ENCODE peak calls at places on chromosomes 1 and 21, in eight cellular contexts. One of them, this sample, is unnamed.

GRCh38 chr21:25385912-25386474 is 221.3 kb downstream of the MRPL39 start:
- DNase-seq in fibroblast of the aortic adventitia: peak
- DNase-seq in cardiac fibroblast: peak
- DNase-seq in stimulated activated CD8-positive, alpha-beta memory T cell treated with anti-CD3 and anti-CD28 coated beads, Interleukin-4, amount 100 ng/mL, for 4 hours: no peak
- DNase-seq in transverse colon: no peak
- DNase-seq in HFFc6: peak
- DNase-seq in activated CD4-positive, alpha-beta T cell treated with anti-CD3 and anti-CD28 coated beads, Interleukin-2, amount 50 U/mL, for 24 hours: no peak
- DNase-seq in brain microvascular endothelial cell: no peak
- DNase-seq in this sample: peak

GRCh38 chr1:54109131-54110105 is 43.4 kb downstream of the CDCP2 start:
- DNase-seq in fibroblast of the aortic adventitia: no peak
- DNase-seq in cardiac fibroblast: no peak
- DNase-seq in stimulated activated CD8-positive, alpha-beta memory T cell treated with anti-CD3 and anti-CD28 coated beads, Interleukin-4, amount 100 ng/mL, for 4 hours: no peak
- DNase-seq in transverse colon: no peak
- DNase-seq in HFFc6: no peak
- DNase-seq in activated CD4-positive, alpha-beta T cell treated with anti-CD3 and anti-CD28 coated beads, Interleukin-2, amount 50 U/mL, for 24 hours: no peak
- DNase-seq in brain microvascular endothelial cell: no peak
- DNase-seq in this sample: peak

GRCh38 chr1:208223136-208223535 is 21.0 kb downstream of the PLXNA2 start:
- DNase-seq in fibroblast of the aortic adventitia: no peak
- DNase-seq in cardiac fibroblast: no peak
- DNase-seq in stimulated activated CD8-positive, alpha-beta memory T cell treated with anti-CD3 and anti-CD28 coated beads, Interleukin-4, amount 100 ng/mL, for 4 hours: no peak
- DNase-seq in transverse colon: no peak
- DNase-seq in HFFc6: no peak
- DNase-seq in activated CD4-positive, alpha-beta T cell treated with anti-CD3 and anti-CD28 coated beads, Interleukin-2, amount 50 U/mL, for 24 hours: no peak
- DNase-seq in brain microvascular endothelial cell: no peak
- DNase-seq in this sample: no peak

GRCh38 chr21:37874904-37875780 is 41.1 kb downstream of the KCNJ6 start:
- DNase-seq in fibroblast of the aortic adventitia: no peak
- DNase-seq in cardiac fibroblast: no peak
- DNase-seq in stimulated activated CD8-positive, alpha-beta memory T cell treated with anti-CD3 and anti-CD28 coated beads, Interleukin-4, amount 100 ng/mL, for 4 hours: no peak
- DNase-seq in transverse colon: no peak
- DNase-seq in HFFc6: no peak
- DNase-seq in activated CD4-positive, alpha-beta T cell treated with anti-CD3 and anti-CD28 coated beads, Interleukin-2, amount 50 U/mL, for 24 hours: no peak
- DNase-seq in brain microvascular endothelial cell: no peak
- DNase-seq in this sample: no peak

GRCh38 chr1:24117722-24118409 is 5.9 kb upstream of the MYOM3 start:
- DNase-seq in fibroblast of the aortic adventitia: peak
- DNase-seq in cardiac fibroblast: peak
- DNase-seq in stimulated activated CD8-positive, alpha-beta memory T cell treated with anti-CD3 and anti-CD28 coated beads, Interleukin-4, amount 100 ng/mL, for 4 hours: no peak
- DNase-seq in transverse colon: peak
- DNase-seq in HFFc6: peak
- DNase-seq in activated CD4-positive, alpha-beta T cell treated with anti-CD3 and anti-CD28 coated beads, Interleukin-2, amount 50 U/mL, for 24 hours: no peak
- DNase-seq in brain microvascular endothelial cell: peak
- DNase-seq in this sample: peak

GRCh38 chr1:147095691-147096090 is 76.6 kb downstream of the PRKAB2 start:
- DNase-seq in fibroblast of the aortic adventitia: no peak
- DNase-seq in cardiac fibroblast: no peak
- DNase-seq in stimulated activated CD8-positive, alpha-beta memory T cell treated with anti-CD3 and anti-CD28 coated beads, Interleukin-4, amount 100 ng/mL, for 4 hours: no peak
- DNase-seq in transverse colon: no peak
- DNase-seq in HFFc6: no peak
- DNase-seq in activated CD4-positive, alpha-beta T cell treated with anti-CD3 and anti-CD28 coated beads, Interleukin-2, amount 50 U/mL, for 24 hours: no peak
- DNase-seq in brain microvascular endothelial cell: no peak
- DNase-seq in this sample: no peak

GRCh38 chr1:160342520-160342919 is 530 bp downstream of the COPA start:
- DNase-seq in fibroblast of the aortic adventitia: peak
- DNase-seq in cardiac fibroblast: peak
- DNase-seq in stimulated activated CD8-positive, alpha-beta memory T cell treated with anti-CD3 and anti-CD28 coated beads, Interleukin-4, amount 100 ng/mL, for 4 hours: no peak
- DNase-seq in transverse colon: no peak
- DNase-seq in HFFc6: no peak
- DNase-seq in activated CD4-positive, alpha-beta T cell treated with anti-CD3 and anti-CD28 coated beads, Interleukin-2, amount 50 U/mL, for 24 hours: no peak
- DNase-seq in brain microvascular endothelial cell: no peak
- DNase-seq in this sample: peak

GRCh38 chr1:248837794-248838356 is at the start of gene ZNF672:
- DNase-seq in fibroblast of the aortic adventitia: peak
- DNase-seq in cardiac fibroblast: peak
- DNase-seq in stimulated activated CD8-positive, alpha-beta memory T cell treated with anti-CD3 and anti-CD28 coated beads, Interleukin-4, amount 100 ng/mL, for 4 hours: peak
- DNase-seq in transverse colon: peak
- DNase-seq in HFFc6: peak
- DNase-seq in activated CD4-positive, alpha-beta T cell treated with anti-CD3 and anti-CD28 coated beads, Interleukin-2, amount 50 U/mL, for 24 hours: peak
- DNase-seq in brain microvascular endothelial cell: peak
- DNase-seq in this sample: peak

GRCh38 chr1:187477103-187477502 is 648.4 kb downstream of the PLA2G4A start:
- DNase-seq in fibroblast of the aortic adventitia: no peak
- DNase-seq in cardiac fibroblast: peak
- DNase-seq in stimulated activated CD8-positive, alpha-beta memory T cell treated with anti-CD3 and anti-CD28 coated beads, Interleukin-4, amount 100 ng/mL, for 4 hours: no peak
- DNase-seq in transverse colon: no peak
- DNase-seq in HFFc6: no peak
- DNase-seq in activated CD4-positive, alpha-beta T cell treated with anti-CD3 and anti-CD28 coated beads, Interleukin-2, amount 50 U/mL, for 24 hours: no peak
- DNase-seq in brain microvascular endothelial cell: peak
- DNase-seq in this sample: no peak

GRCh38 chr21:41631564-41632461 is 123.9 kb upstream of the TMPRSS2 start:
- DNase-seq in fibroblast of the aortic adventitia: peak
- DNase-seq in cardiac fibroblast: peak
- DNase-seq in stimulated activated CD8-positive, alpha-beta memory T cell treated with anti-CD3 and anti-CD28 coated beads, Interleukin-4, amount 100 ng/mL, for 4 hours: no peak
- DNase-seq in transverse colon: peak
- DNase-seq in HFFc6: no peak
- DNase-seq in activated CD4-positive, alpha-beta T cell treated with anti-CD3 and anti-CD28 coated beads, Interleukin-2, amount 50 U/mL, for 24 hours: no peak
- DNase-seq in brain microvascular endothelial cell: no peak
- DNase-seq in this sample: peak

GRCh38 chr1:115463347-115463746 is 125.3 kb upstream of the NGF start:
- DNase-seq in fibroblast of the aortic adventitia: no peak
- DNase-seq in cardiac fibroblast: no peak
- DNase-seq in stimulated activated CD8-positive, alpha-beta memory T cell treated with anti-CD3 and anti-CD28 coated beads, Interleukin-4, amount 100 ng/mL, for 4 hours: no peak
- DNase-seq in transverse colon: no peak
- DNase-seq in HFFc6: no peak
- DNase-seq in activated CD4-positive, alpha-beta T cell treated with anti-CD3 and anti-CD28 coated beads, Interleukin-2, amount 50 U/mL, for 24 hours: no peak
- DNase-seq in brain microvascular endothelial cell: no peak
- DNase-seq in this sample: no peak

GRCh38 chr1:10251325-10252103 is 41.1 kb downstream of the KIF1B start:
- DNase-seq in fibroblast of the aortic adventitia: peak
- DNase-seq in cardiac fibroblast: no peak
- DNase-seq in stimulated activated CD8-positive, alpha-beta memory T cell treated with anti-CD3 and anti-CD28 coated beads, Interleukin-4, amount 100 ng/mL, for 4 hours: no peak
- DNase-seq in transverse colon: no peak
- DNase-seq in HFFc6: peak
- DNase-seq in activated CD4-positive, alpha-beta T cell treated with anti-CD3 and anti-CD28 coated beads, Interleukin-2, amount 50 U/mL, for 24 hours: no peak
- DNase-seq in brain microvascular endothelial cell: peak
- DNase-seq in this sample: no peak

GRCh38 chr1:32372149-32372756 is 9.9 kb downstream of the TSSK3 start:
- DNase-seq in fibroblast of the aortic adventitia: no peak
- DNase-seq in cardiac fibroblast: no peak
- DNase-seq in stimulated activated CD8-positive, alpha-beta memory T cell treated with anti-CD3 and anti-CD28 coated beads, Interleukin-4, amount 100 ng/mL, for 4 hours: peak
- DNase-seq in transverse colon: no peak
- DNase-seq in HFFc6: no peak
- DNase-seq in activated CD4-positive, alpha-beta T cell treated with anti-CD3 and anti-CD28 coated beads, Interleukin-2, amount 50 U/mL, for 24 hours: no peak
- DNase-seq in brain microvascular endothelial cell: no peak
- DNase-seq in this sample: peak

GRCh38 chr1:108561731-108562326 is 1.9 kb downstream of the EEIG2 start:
- DNase-seq in fibroblast of the aortic adventitia: peak
- DNase-seq in cardiac fibroblast: peak
- DNase-seq in stimulated activated CD8-positive, alpha-beta memory T cell treated with anti-CD3 and anti-CD28 coated beads, Interleukin-4, amount 100 ng/mL, for 4 hours: peak
- DNase-seq in transverse colon: peak
- DNase-seq in HFFc6: no peak
- DNase-seq in activated CD4-positive, alpha-beta T cell treated with anti-CD3 and anti-CD28 coated beads, Interleukin-2, amount 50 U/mL, for 24 hours: peak
- DNase-seq in brain microvascular endothelial cell: no peak
- DNase-seq in this sample: peak

GRCh38 chr1:200877839-200878551 is 5.2 kb downstream of the GPR25 start:
- DNase-seq in fibroblast of the aortic adventitia: no peak
- DNase-seq in cardiac fibroblast: no peak
- DNase-seq in stimulated activated CD8-positive, alpha-beta memory T cell treated with anti-CD3 and anti-CD28 coated beads, Interleukin-4, amount 100 ng/mL, for 4 hours: peak
- DNase-seq in transverse colon: no peak
- DNase-seq in HFFc6: no peak
- DNase-seq in activated CD4-positive, alpha-beta T cell treated with anti-CD3 and anti-CD28 coated beads, Interleukin-2, amount 50 U/mL, for 24 hours: no peak
- DNase-seq in brain microvascular endothelial cell: no peak
- DNase-seq in this sample: no peak

This sample was measured in small intestine.